ENCODE peak calls at places on chromosomes 4 and X, in nine cellular contexts. J, M, Z, I, V, G, Q, W and N are unnamed samples.

GRCh38 chr4:151670843-151671242 is 90.0 kb downstream of the GATB start:
- DNase-seq in Q (no peak), M (no peak), Z (no peak), W (no peak), J (no peak), V (no peak), I (no peak), G (no peak), N (no peak)

GRCh38 chr4:132108784-132109183 is 1040.3 kb upstream of the PCDH10 start:
- DNase-seq in Q (peak), V (no peak), J (no peak), I (no peak), Z (no peak), W (no peak), G (no peak), M (no peak), N (no peak)

GRCh38 chr4:159010563-159011260 is 92.2 kb upstream of the RAPGEF2 start:
- DNase-seq in Q (peak), G (peak), M (no peak), J (no peak), W (no peak), V (peak), I (peak), Z (no peak), N (no peak)

GRCh38 chrX:48468693-48469691 is 1.1 kb downstream of the SLC38A5 start:
- DNase-seq in J (peak), M (no peak), Q (no peak), W (no peak), I (no peak), Z (no peak), G (no peak), V (no peak), N (no peak)

GRCh38 chr4:165079476-165079875 is 25.8 kb downstream of the TRIM75 start:
- DNase-seq in V (peak), M (no peak), J (no peak), G (no peak), Z (no peak), W (peak), Q (no peak), I (no peak), N (no peak)

GRCh38 chrX:10526442-10526841 is 93.9 kb downstream of the MID1 start:
- DNase-seq in V (no peak), W (no peak), I (no peak), J (no peak), Q (no peak), G (no peak), Z (no peak), M (no peak), N (no peak)

GRCh38 chr4:174218127-174218790 is 65.2 kb downstream of the FBXO8 start:
- DNase-seq in G (no peak), I (no peak), V (no peak), M (no peak), Z (no peak), Q (no peak), W (no peak), J (no peak), N (no peak)

GRCh38 chrX:110082156-110082555 is 79.2 kb downstream of the TMEM164 start:
- DNase-seq in I (peak), V (no peak), Q (peak), J (no peak), Z (no peak), M (no peak), G (no peak), W (peak), N (no peak)

GRCh38 chr4:174521800-174522182 is 497 bp downstream of the HPGD start:
- DNase-seq in Z (no peak), I (peak), M (no peak), W (peak), J (peak), Q (no peak), G (no peak), V (no peak), N (no peak)

GRCh38 chr4:105547769-105548168 is 4.7 kb upstream of the ARHGEF38 start:
- DNase-seq in J (no peak), M (no peak), V (no peak), I (no peak), Z (no peak), Q (no peak), G (no peak), W (no peak), N (no peak)

GRCh38 chrX:9668537-9668936 is 97.1 kb downstream of the GPR143 start:
- DNase-seq in V (no peak), I (no peak), G (no peak), M (no peak), W (no peak), Z (no peak), Q (no peak), J (no peak), N (no peak)

GRCh38 chr4:72319596-72319995 is 249.4 kb downstream of the ADAMTS3 start:
- DNase-seq in Z (no peak), V (no peak), I (no peak), Q (peak), J (no peak), W (no peak), M (no peak), G (no peak), N (peak)

GRCh38 chr4:89929425-89930272 is 35.0 kb downstream of the MMRN1 start:
- DNase-seq in G (no peak), M (no peak), V (no peak), Q (no peak), I (no peak), Z (no peak), W (no peak), J (no peak), N (no peak)

GRCh38 chrX:80663331-80663730 is 146.3 kb downstream of the BRWD3 start:
- DNase-seq in J (no peak), Q (no peak), W (no peak), I (no peak), Z (no peak), G (no peak), V (no peak), M (no peak), N (no peak)

GRCh38 chrX:140918398-140919043 is 83.9 kb upstream of the SPANXB1 start:
- DNase-seq in I (peak), M (peak), J (peak), W (peak), V (no peak), Q (peak), Z (no peak), G (no peak), N (peak)

GRCh38 chrX:41334866-41335589 is 1.1 kb downstream of the DDX3X start:
- DNase-seq in W (peak), J (peak), Q (peak), G (peak), Z (no peak), V (peak), I (peak), M (no peak), N (peak)

GRCh38 chr4:140136509-140136908 is 17.5 kb downstream of the MAML3 start:
- DNase-seq in G (no peak), W (no peak), Q (no peak), V (no peak), J (no peak), Z (no peak), I (peak), M (no peak), N (no peak)

GRCh38 chr4:36235306-36235705 is 9.0 kb downstream of the ARAP2 start:
- DNase-seq in Z (no peak), W (no peak), M (peak), Q (no peak), J (no peak), V (no peak), I (peak), G (no peak), N (no peak)

GRCh38 chr4:56077676-56078075 is 128.9 kb downstream of the CEP135 start:
- DNase-seq in Z (no peak), G (no peak), J (no peak), W (no peak), Q (no peak), I (no peak), V (no peak), M (no peak), N (no peak)

GRCh38 chrX:12332786-12333347 is 194.6 kb downstream of the FRMPD4 start:
- DNase-seq in J (no peak), Q (peak), I (no peak), Z (no peak), G (no peak), V (no peak), M (no peak), W (no peak), N (no peak)

GRCh38 chr4:1720163-1720983 is 750 bp downstream of the TMEM129 start:
- DNase-seq in Z (no peak), W (peak), M (no peak), Q (no peak), G (no peak), J (peak), I (no peak), V (no peak), N (no peak)

GRCh38 chrX:16665089-16665488 is 15.1 kb downstream of the S100G start:
- DNase-seq in J (no peak), W (no peak), M (no peak), I (no peak), V (no peak), Z (no peak), Q (peak), G (no peak), N (no peak)

GRCh38 chrX:4682637-4683036 is 969.2 kb upstream of the PRKX start:
- DNase-seq in V (no peak), W (no peak), M (no peak), Q (no peak), J (no peak), I (no peak), Z (no peak), G (no peak), N (no peak)

GRCh38 chr4:76745264-76745663 is 152.7 kb downstream of the SOWAHB start:
- DNase-seq in M (no peak), W (no peak), G (no peak), I (no peak), V (no peak), J (no peak), Q (peak), Z (no peak), N (peak)

GRCh38 chrX:134526399-134526798 is 66.4 kb downstream of the HPRT1 start:
- DNase-seq in W (no peak), Z (no peak), V (no peak), M (no peak), G (no peak), Q (no peak), I (no peak), J (no peak), N (no peak)

GRCh38 chr4:39976945-39977488 is 694 bp downstream of the PDS5A start:
- DNase-seq in G (peak), Q (peak), Z (peak), I (peak), V (no peak), J (peak), M (peak), W (peak), N (no peak)

GRCh38 chrX:100491174-100491573 is 81.1 kb upstream of the PCDH19 start:
- DNase-seq in Z (no peak), J (no peak), W (no peak), V (no peak), M (no peak), I (no peak), Q (no peak), G (no peak), N (no peak)

GRCh38 chr4:7073059-7073458 is 5.2 kb upstream of the GRPEL1 start:
- DNase-seq in V (no peak), J (no peak), M (no peak), I (no peak), Q (no peak), G (peak), W (no peak), Z (no peak), N (no peak)

GRCh38 chrX:136192839-136193414 is 45.6 kb downstream of the FHL1 start:
- DNase-seq in Z (no peak), I (no peak), Q (no peak), J (no peak), M (no peak), V (no peak), W (no peak), G (no peak), N (no peak)

GRCh38 chr4:42302348-42302747 is 94.9 kb upstream of the SHISA3 start:
- DNase-seq in V (no peak), Z (no peak), M (peak), Q (no peak), J (no peak), I (peak), G (no peak), W (peak), N (no peak)

GRCh38 chr4:25032126-25032525 is 1.4 kb upstream of the LGI2 start:
- DNase-seq in I (peak), M (no peak), V (no peak), Q (no peak), Z (no peak), G (no peak), W (no peak), J (no peak), N (no peak)

GRCh38 chr4:3605491-3605890 is 73.3 kb upstream of the LRPAP1 start:
- DNase-seq in J (no peak), Q (no peak), Z (no peak), M (no peak), I (no peak), V (no peak), G (no peak), W (no peak), N (no peak)

GRCh38 chrX:78333521-78333920 is 6.1 kb upstream of the CYSLTR1 start:
- DNase-seq in Z (no peak), M (no peak), Q (no peak), W (no peak), J (no peak), I (no peak), V (no peak), G (no peak), N (no peak)

GRCh38 chr4:72375050-72375736 is 193.8 kb downstream of the ADAMTS3 start:
- DNase-seq in Z (no peak), Q (peak), G (no peak), J (no peak), I (peak), V (no peak), W (no peak), M (peak), N (peak)